ENCODE peak calls at places on chromosomes 13 and 19, in ten cellular contexts. N, L, Q, O, P, E, W, A, T and Z are unnamed samples.
A peak's percentile ranks its signal among the peaks of the same experiment; 100 is the strongest.

GRCh38 chr13:71808708-71809107 is 58.3 kb downstream of the DACH1 start:
- DNase-seq in E (no peak), L (no peak), Q (no peak), P (no peak), N (no peak), W (no peak), O (no peak), A (no peak), T (no peak), Z (no peak)

GRCh38 chr19:2164020-2164988 is 571 bp downstream of the DOT1L start:
- DNase-seq in T (peak; percentile 61), P (no peak), Q (no peak), W (no peak), N (peak; percentile 50), E (no peak), O (no peak), L (no peak), A (peak; percentile 37), Z (no peak)

GRCh38 chr19:33143897-33144405 is 12.0 kb downstream of the WDR88 start:
- DNase-seq in T (peak; percentile 38), P (peak; percentile 84), W (peak; percentile 41), O (peak; percentile 80), Q (no peak), L (peak; percentile 56), N (peak; percentile 60), E (peak; percentile 56), A (peak; percentile 66), Z (peak; percentile 56)

GRCh38 chr13:106078191-106078590 is 457.3 kb downstream of the EFNB2 start:
- DNase-seq in Q (peak; percentile 71), W (no peak), L (no peak), O (no peak), N (no peak), P (no peak), E (no peak), T (no peak), A (no peak), Z (no peak)

GRCh38 chr19:39858541-39858940 is 12.4 kb upstream of the FBL start:
- DNase-seq in A (no peak), L (no peak), O (peak; percentile 65), T (no peak), E (peak; percentile 88), P (no peak), Q (peak; percentile 4), W (no peak), N (no peak), Z (no peak)

GRCh38 chr19:50315773-50316448 is 13.3 kb downstream of the KCNC3 start:
- DNase-seq in E (peak; percentile 49), W (no peak), N (no peak), L (no peak), P (peak; percentile 60), O (no peak), A (no peak), T (no peak), Q (no peak), Z (no peak)

GRCh38 chr19:51798958-51799310 is 4.0 kb downstream of the FPR3 start:
- DNase-seq in N (no peak), W (no peak), O (peak; percentile 54), E (no peak), A (no peak), Q (no peak), T (no peak), L (no peak), P (no peak), Z (no peak)

GRCh38 chr19:44819246-44819832 is 10.4 kb downstream of the BCAM start:
- DNase-seq in E (no peak), A (no peak), Q (no peak), N (no peak), P (no peak), O (no peak), T (no peak), W (no peak), L (no peak), Z (no peak)

GRCh38 chr19:14985133-14985532 is 5.5 kb upstream of the SLC1A6 start:
- DNase-seq in E (no peak), P (no peak), Q (no peak), T (no peak), O (no peak), N (no peak), W (no peak), L (no peak), A (no peak), Z (no peak)

GRCh38 chr13:71624641-71625040 is 242.4 kb downstream of the DACH1 start:
- DNase-seq in L (no peak), A (no peak), N (no peak), W (no peak), T (no peak), O (no peak), Q (peak; percentile 24), E (no peak), P (no peak), Z (no peak)

GRCh38 chr19:907183-907853 is 5.7 kb downstream of the R3HDM4 start:
- DNase-seq in P (no peak), O (no peak), A (no peak), L (no peak), N (no peak), T (peak; percentile 59), E (no peak), Q (no peak), W (no peak), Z (no peak)

DNA sequence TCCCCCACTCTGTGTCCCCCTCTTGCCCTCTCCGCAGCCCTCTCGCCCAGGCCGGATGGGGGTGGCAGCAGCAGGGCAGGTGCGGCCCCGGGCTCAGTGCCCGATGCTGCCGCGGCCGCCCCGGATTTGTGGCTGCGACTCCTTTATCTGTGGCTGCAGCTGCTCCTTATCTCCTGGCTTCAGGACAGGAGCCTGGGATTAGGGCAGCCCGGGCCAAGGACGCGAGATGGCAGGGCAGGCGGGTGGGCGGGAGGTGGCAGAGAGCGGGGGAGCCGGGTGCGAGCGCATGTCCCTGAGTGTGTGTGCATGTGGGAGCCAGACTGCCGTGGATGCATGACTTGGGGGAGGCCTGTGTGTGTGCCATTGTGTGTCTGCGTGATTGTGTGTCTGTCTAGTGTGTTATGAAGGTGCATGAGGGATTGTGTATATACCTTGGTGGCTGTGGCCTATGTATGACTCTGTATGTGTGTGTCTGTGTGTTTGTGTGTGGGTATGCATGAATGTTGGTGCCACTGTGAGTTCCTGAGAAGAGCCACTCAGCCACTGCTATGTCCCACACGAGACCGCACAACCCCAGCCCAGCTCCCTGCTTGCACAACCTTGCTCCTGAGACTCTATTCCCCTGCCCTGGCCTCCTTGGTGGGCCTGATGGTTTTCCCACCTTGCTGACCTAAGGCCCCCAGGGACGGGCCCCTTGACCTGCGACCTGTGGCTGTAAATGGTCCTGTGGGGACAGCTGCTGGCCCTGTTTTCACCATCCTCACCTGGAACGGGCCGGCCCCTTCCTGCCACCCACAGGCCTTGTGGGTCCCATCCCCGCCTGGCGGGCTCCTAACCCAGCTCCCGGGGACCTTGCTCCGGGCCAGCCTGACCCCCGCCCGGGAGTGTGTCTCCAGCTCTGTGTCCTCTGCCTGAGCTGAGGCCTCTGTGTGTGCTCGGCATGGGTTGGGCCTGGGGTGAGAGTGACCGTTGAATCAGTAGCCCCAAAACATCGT is 5.3 kb upstream of the NRTN start:
- DNase-seq in A (peak; percentile 45), T (no peak), P (no peak), W (no peak), Q (no peak), L (no peak), N (no peak), E (no peak), O (peak; percentile 86), Z (no peak)
- H3K4me1 ChIP-seq in A (peaks cover 4% of the 10 kb centered on the region), T (peaks cover 10% of the 10 kb centered on the region), P (no peaks in the 10 kb centered on the region), W (peaks cover 16% of the 10 kb centered on the region), Q (peaks cover 5% of the 10 kb centered on the region), L (peaks cover 5% of the 10 kb centered on the region), N (peaks cover 7% of the 10 kb centered on the region), E (peaks cover 14% of the 10 kb centered on the region), O (peaks cover 47% of the 10 kb centered on the region), Z (peaks cover 19% of the 10 kb centered on the region)

GRCh38 chr19:9620842-9621155 is 233 bp downstream of the ZNF561 start:
- DNase-seq in L (no peak), W (no peak), T (no peak), E (no peak), O (no peak), A (no peak), N (no peak), P (no peak), Q (no peak), Z (no peak)

GRCh38 chr19:9621156-9622037 is at the start of gene ZNF561:
- DNase-seq in Q (peak; percentile 90), O (peak; percentile 88), T (peak; percentile 92), W (peak; percentile 85), N (peak; percentile 76), E (peak; percentile 92), A (peak; percentile 86), L (peak; percentile 85), P (peak; percentile 95), Z (peak; percentile 90)

DNA sequence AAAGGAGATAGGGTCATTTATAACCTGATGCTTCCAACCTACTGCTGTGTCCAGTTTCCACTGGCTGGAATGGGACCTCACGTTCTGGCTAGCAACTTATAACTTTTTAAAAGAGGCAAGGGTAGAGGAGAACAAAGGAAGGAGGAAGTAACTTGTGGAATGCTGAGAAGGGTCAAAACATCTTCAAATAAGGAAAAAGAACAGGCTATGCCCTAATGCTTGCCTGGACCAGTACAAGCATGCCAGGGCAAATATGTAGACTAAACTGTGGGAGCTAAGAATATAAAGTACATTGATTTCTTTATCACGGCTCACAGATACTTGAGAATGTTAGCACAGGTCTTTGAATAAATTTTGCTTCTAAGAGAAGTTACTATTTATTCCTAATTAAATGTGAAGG is 1.5 kb upstream of the ZNF561 start:
- DNase-seq in W (no peak), E (no peak), P (no peak), T (no peak), L (no peak), N (no peak), A (no peak), Q (no peak), O (no peak), Z (no peak)
- H3K4me3 ChIP-seq in W (no peak overlapping the region), E (no peak overlapping the region), P (no peak overlapping the region), T (no peak overlapping the region), L (no peak overlapping the region), N (no peak overlapping the region), A (no peak overlapping the region), Q (no peak overlapping the region), O (no peak overlapping the region), Z (no peak overlapping the region)

GRCh38 chr13:48797761-48798160 is 144.0 kb downstream of the CYSLTR2 start:
- DNase-seq in O (no peak), W (no peak), N (no peak), Q (no peak), T (no peak), A (no peak), L (no peak), E (no peak), P (no peak), Z (no peak)
- H3K9me3 ChIP-seq in O (no peaks in the 10 kb centered on the region), W (no peaks in the 10 kb centered on the region), N (no peaks in the 10 kb centered on the region), Q (no peaks in the 10 kb centered on the region), T (no peaks in the 10 kb centered on the region), A (no peaks in the 10 kb centered on the region), L (no peaks in the 10 kb centered on the region), E (no peaks in the 10 kb centered on the region), P (no peaks in the 10 kb centered on the region), Z (no peaks in the 10 kb centered on the region)

DNA sequence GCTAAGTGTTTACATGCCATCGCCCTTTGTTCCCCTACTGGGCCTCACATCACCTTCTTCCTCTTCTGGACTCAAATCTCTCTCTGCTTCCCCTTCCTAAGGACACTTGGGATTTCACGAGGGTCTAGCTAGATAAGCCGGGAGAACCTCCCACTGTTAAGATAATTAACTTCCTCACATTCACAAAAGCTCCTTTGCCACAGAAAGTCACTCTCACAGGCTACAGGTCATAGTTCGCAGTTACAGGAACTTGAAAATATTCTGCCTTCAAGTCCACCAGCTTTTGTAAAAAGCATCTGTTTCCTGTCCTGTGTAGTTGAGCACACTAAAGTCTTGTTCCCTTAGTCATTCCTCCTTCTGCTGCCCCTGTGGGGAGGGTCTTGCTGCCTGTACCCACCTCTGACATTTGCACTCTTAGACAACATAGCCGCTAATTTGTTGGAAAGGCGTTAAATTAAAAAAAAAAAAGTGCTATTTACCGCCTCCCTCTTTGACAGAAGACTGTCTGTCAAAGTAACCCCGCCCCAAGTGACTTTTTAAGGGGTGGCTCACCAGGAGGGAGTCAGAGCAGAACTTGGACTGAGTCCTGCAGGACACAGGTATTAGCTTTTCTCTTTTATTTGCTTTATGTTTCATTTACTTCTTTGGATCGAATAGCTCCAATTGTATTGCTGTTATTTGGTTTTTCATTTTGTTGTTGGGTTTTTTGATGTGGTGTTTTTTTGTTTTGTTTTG is 26.8 kb upstream of the CEACAM21 start:
- DNase-seq in A (no peak), L (no peak), N (no peak), T (peak; percentile 95), P (no peak), Q (no peak), E (no peak), O (no peak), W (peak; percentile 67), Z (peak; percentile 77)
- H3K4me1 ChIP-seq in A (no peaks in the 10 kb centered on the region), L (peaks cover 5% of the 10 kb centered on the region), N (peaks cover 15% of the 10 kb centered on the region), T (peaks cover 71% of the 10 kb centered on the region), P (no peaks in the 10 kb centered on the region), Q (no peaks in the 10 kb centered on the region), E (no peaks in the 10 kb centered on the region), O (no peaks in the 10 kb centered on the region), W (peaks cover 51% of the 10 kb centered on the region), Z (peaks cover 63% of the 10 kb centered on the region)